ENCODE peak calls at places on chromosomes 2 and 18, in five cellular contexts. One of them, this sample, is unnamed.
A peak's percentile ranks its signal among the peaks of the same experiment; 100 is the strongest.

GRCh38 chr2:55862673-55863390 is 60.8 kb downstream of the EFEMP1 start:
- DNase-seq in HFF-Myc: peak; percentile 93
- DNase-seq in psoas muscle: no peak
- DNase-seq in cardiac fibroblast: peak; percentile 100
- DNase-seq in fibroblast of villous mesenchyme: peak; percentile 100
- DNase-seq in this sample: peak; percentile 51

GRCh38 chr2:8609357-8609804 is 72.5 kb upstream of the ID2 start:
- DNase-seq in HFF-Myc: no peak
- DNase-seq in psoas muscle: no peak
- DNase-seq in cardiac fibroblast: no peak
- DNase-seq in fibroblast of villous mesenchyme: peak; percentile 65
- DNase-seq in this sample: no peak

GRCh38 chr2:96091141-96091710 is 25.1 kb downstream of the ADRA2B start:
- DNase-seq in HFF-Myc: no peak
- DNase-seq in psoas muscle: peak; percentile 29
- DNase-seq in cardiac fibroblast: no peak
- DNase-seq in fibroblast of villous mesenchyme: no peak
- DNase-seq in this sample: peak; percentile 74

GRCh38 chr2:203973676-203974075 is 37.1 kb downstream of the ICOS start:
- DNase-seq in HFF-Myc: no peak
- DNase-seq in psoas muscle: no peak
- DNase-seq in cardiac fibroblast: no peak
- DNase-seq in fibroblast of villous mesenchyme: no peak
- DNase-seq in this sample: no peak

GRCh38 chr2:150133623-150134022 is 353.8 kb downstream of the RND3 start:
- DNase-seq in HFF-Myc: peak; percentile 83
- DNase-seq in psoas muscle: no peak
- DNase-seq in cardiac fibroblast: peak; percentile 97
- DNase-seq in fibroblast of villous mesenchyme: peak; percentile 76
- DNase-seq in this sample: no peak

GRCh38 chr2:205505344-205505743 is 177.0 kb upstream of the NRP2 start:
- DNase-seq in HFF-Myc: no peak
- DNase-seq in psoas muscle: no peak
- DNase-seq in cardiac fibroblast: no peak
- DNase-seq in fibroblast of villous mesenchyme: no peak
- DNase-seq in this sample: no peak

GRCh38 chr2:11437602-11438001 is 28.4 kb downstream of the E2F6 start:
- DNase-seq in HFF-Myc: peak; percentile 24
- DNase-seq in psoas muscle: no peak
- DNase-seq in cardiac fibroblast: no peak
- DNase-seq in fibroblast of villous mesenchyme: no peak
- DNase-seq in this sample: peak; percentile 66

GRCh38 chr2:3001595-3002184 is 375.9 kb downstream of the EIPR1 start:
- DNase-seq in HFF-Myc: no peak
- DNase-seq in psoas muscle: no peak
- DNase-seq in cardiac fibroblast: peak; percentile 0
- DNase-seq in fibroblast of villous mesenchyme: peak; percentile 1
- DNase-seq in this sample: no peak

GRCh38 chr2:234840336-234840735 is 111.5 kb upstream of the SH3BP4 start:
- DNase-seq in HFF-Myc: peak; percentile 97
- DNase-seq in psoas muscle: no peak
- DNase-seq in cardiac fibroblast: peak; percentile 97
- DNase-seq in fibroblast of villous mesenchyme: peak; percentile 96
- DNase-seq in this sample: no peak

GRCh38 chr2:3470166-3470651 is 49.1 kb downstream of the ADI1 start:
- DNase-seq in HFF-Myc: no peak
- DNase-seq in psoas muscle: peak; percentile 92
- DNase-seq in cardiac fibroblast: peak; percentile 94
- DNase-seq in fibroblast of villous mesenchyme: peak; percentile 84
- DNase-seq in this sample: peak; percentile 65

GRCh38 chr2:213248637-213249036 is 35.6 kb upstream of the SPAG16 start:
- DNase-seq in HFF-Myc: no peak
- DNase-seq in psoas muscle: no peak
- DNase-seq in cardiac fibroblast: no peak
- DNase-seq in fibroblast of villous mesenchyme: no peak
- DNase-seq in this sample: no peak

GRCh38 chr2:222982909-222983265 is 69.1 kb upstream of the KCNE4 start:
- DNase-seq in HFF-Myc: no peak
- DNase-seq in psoas muscle: no peak
- DNase-seq in cardiac fibroblast: no peak
- DNase-seq in fibroblast of villous mesenchyme: no peak
- DNase-seq in this sample: no peak

GRCh38 chr2:30293303-30293912 is 62.1 kb downstream of the LBH start:
- DNase-seq in HFF-Myc: peak; percentile 43
- DNase-seq in psoas muscle: no peak
- DNase-seq in cardiac fibroblast: peak; percentile 51
- DNase-seq in fibroblast of villous mesenchyme: peak; percentile 2
- DNase-seq in this sample: no peak

GRCh38 chr2:216132585-216132984 is 23.4 kb downstream of the XRCC5 start:
- DNase-seq in HFF-Myc: no peak
- DNase-seq in psoas muscle: no peak
- DNase-seq in cardiac fibroblast: no peak
- DNase-seq in fibroblast of villous mesenchyme: peak; percentile 47
- DNase-seq in this sample: no peak

GRCh38 chr2:134080759-134081158 is 173.1 kb upstream of the MGAT5 start:
- DNase-seq in HFF-Myc: no peak
- DNase-seq in psoas muscle: no peak
- DNase-seq in cardiac fibroblast: no peak
- DNase-seq in fibroblast of villous mesenchyme: peak; percentile 11
- DNase-seq in this sample: no peak

GRCh38 chr18:60445341-60445740 is 72.8 kb upstream of the MC4R start:
- DNase-seq in HFF-Myc: no peak
- DNase-seq in psoas muscle: no peak
- DNase-seq in cardiac fibroblast: peak; percentile 1
- DNase-seq in fibroblast of villous mesenchyme: no peak
- DNase-seq in this sample: no peak

GRCh38 chr2:119784876-119785275 is 25.2 kb downstream of the PTPN4 start:
- DNase-seq in HFF-Myc: no peak
- DNase-seq in psoas muscle: no peak
- DNase-seq in cardiac fibroblast: no peak
- DNase-seq in fibroblast of villous mesenchyme: no peak
- DNase-seq in this sample: no peak

GRCh38 chr2:195671563-195671962 is 14.5 kb downstream of the SLC39A10 start:
- DNase-seq in HFF-Myc: no peak
- DNase-seq in psoas muscle: no peak
- DNase-seq in cardiac fibroblast: no peak
- DNase-seq in fibroblast of villous mesenchyme: no peak
- DNase-seq in this sample: no peak

DNA sequence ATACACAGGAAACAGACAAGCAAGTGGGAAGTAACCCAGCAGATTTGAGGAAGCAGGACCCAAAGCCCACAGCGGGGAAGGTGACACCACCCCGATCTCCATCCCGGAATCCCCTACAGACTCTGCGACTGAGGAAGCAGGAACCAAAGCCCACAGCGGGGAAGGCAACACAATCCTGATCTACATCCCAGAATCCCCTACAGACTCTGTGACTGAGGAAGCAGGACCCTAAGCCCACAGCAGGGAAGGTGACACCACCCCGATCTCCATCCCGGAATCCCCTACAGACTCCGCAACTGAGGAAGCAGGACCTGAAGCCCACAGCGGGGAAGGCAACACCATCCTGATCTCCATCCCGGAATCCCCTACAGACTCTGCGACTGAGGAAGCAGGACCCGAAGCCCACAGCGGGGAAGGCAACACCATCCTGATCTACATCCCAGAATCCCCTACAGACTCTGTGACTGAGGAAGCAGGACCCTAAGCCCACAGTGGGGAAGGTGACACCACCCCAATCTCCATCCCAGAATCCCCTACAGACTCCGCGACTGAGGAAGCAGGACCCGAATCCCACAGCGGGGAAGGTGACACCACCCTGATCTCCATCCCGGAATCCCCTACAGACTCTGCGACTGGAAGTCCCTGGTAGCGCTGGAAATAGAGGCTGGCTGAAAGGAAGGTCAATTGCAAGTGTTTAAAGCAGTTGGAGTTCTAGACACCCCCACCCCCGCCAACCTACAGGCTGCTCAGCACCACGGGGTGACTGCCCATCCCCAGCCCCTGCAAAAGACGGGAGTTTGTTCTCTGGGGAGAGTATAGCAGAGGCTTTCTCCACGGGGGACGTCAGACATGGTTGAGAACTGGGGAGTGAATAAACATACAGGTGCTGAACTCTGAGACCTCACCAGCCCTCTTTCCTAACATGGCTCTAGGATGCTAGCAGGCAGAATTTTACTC is 21.2 kb downstream of the CIB4 start:
- DNase-seq in HFF-Myc: no peak
- DNase-seq in psoas muscle: no peak
- DNase-seq in cardiac fibroblast: no peak
- DNase-seq in fibroblast of villous mesenchyme: no peak
- DNase-seq in this sample: no peak
- H3K4me3 ChIP-seq in HFF-Myc: no peak overlapping the region
- H3K4me3 ChIP-seq in psoas muscle: no peak overlapping the region
- H3K4me3 ChIP-seq in cardiac fibroblast: no peak overlapping the region
- H3K4me3 ChIP-seq in fibroblast of villous mesenchyme: no peak overlapping the region
- H3K4me3 ChIP-seq in this sample: no peak overlapping the region

GRCh38 chr2:101200714-101201113 is 49.5 kb upstream of the TBC1D8 start:
- DNase-seq in HFF-Myc: no peak
- DNase-seq in psoas muscle: no peak
- DNase-seq in cardiac fibroblast: peak; percentile 50
- DNase-seq in fibroblast of villous mesenchyme: peak; percentile 36
- DNase-seq in this sample: no peak

GRCh38 chr2:101199153-101199810 is 48.1 kb upstream of the TBC1D8 start:
- DNase-seq in HFF-Myc: no peak
- DNase-seq in psoas muscle: no peak
- DNase-seq in cardiac fibroblast: peak; percentile 67
- DNase-seq in fibroblast of villous mesenchyme: peak; percentile 74
- DNase-seq in this sample: no peak

GRCh38 chr2:101197814-101198213 is 46.6 kb upstream of the TBC1D8 start:
- DNase-seq in HFF-Myc: no peak
- DNase-seq in psoas muscle: no peak
- DNase-seq in cardiac fibroblast: no peak
- DNase-seq in fibroblast of villous mesenchyme: no peak
- DNase-seq in this sample: no peak

GRCh38 chr2:101196220-101196661 is 45.1 kb upstream of the TBC1D8 start:
- DNase-seq in HFF-Myc: no peak
- DNase-seq in psoas muscle: no peak
- DNase-seq in cardiac fibroblast: no peak
- DNase-seq in fibroblast of villous mesenchyme: no peak
- DNase-seq in this sample: no peak

DNA sequence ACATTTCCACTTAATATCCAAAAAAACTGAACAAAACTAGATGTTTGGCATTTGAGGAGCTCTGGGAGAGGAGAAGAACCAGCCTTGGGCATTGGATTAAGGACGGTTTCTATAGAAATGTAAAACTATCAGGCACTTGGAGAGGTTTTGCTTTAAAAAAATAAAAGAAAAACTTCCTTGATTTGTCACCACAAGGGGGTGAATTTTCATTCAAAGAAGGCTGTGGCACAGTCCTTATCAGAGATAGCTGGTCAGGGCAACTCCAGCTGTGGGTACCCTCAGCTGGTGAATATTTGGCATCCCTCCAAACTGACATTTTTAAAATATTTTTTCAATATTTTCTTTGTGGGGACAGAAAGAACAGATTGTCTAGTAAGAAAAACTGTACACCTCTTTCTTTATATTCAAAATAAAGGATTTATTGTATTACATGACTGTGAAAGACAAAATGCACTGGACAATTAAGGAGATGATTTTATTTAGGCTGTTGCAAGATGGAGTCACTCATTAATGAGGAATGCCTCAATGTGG is 46.1 kb upstream of the TBC1D8 start:
- DNase-seq in HFF-Myc: no peak
- DNase-seq in psoas muscle: no peak
- DNase-seq in cardiac fibroblast: peak; percentile 9
- DNase-seq in fibroblast of villous mesenchyme: no peak
- DNase-seq in this sample: no peak
- TF ChIP-seq CTCF in HFF-Myc: no peak
- TF ChIP-seq CTCF in psoas muscle: no peak
- TF ChIP-seq CTCF in cardiac fibroblast: peak; percentile 8
- TF ChIP-seq CTCF in fibroblast of villous mesenchyme: no peak
- TF ChIP-seq CTCF in this sample: no peak

DNA sequence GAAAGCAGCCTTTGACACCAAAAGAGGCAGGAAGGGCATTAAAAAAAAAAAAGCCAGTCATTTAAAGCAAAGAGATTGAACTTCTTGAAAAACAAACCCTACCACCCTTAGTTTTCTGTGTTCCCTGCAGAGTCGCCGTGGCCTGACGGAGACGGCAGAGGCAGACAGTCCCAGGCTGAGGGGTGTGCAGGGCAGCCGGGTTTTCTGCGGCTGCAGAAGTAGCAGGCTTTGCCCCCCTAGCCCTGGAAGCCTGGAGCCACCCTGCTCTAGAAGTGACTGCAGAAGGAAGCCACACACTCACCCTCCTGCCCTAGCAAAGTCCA is 2.8 kb downstream of the INPP5D start:
- DNase-seq in HFF-Myc: no peak
- DNase-seq in psoas muscle: no peak
- DNase-seq in cardiac fibroblast: no peak
- DNase-seq in fibroblast of villous mesenchyme: no peak
- DNase-seq in this sample: no peak
- H3K4me3 ChIP-seq in HFF-Myc: no peak overlapping the region
- H3K4me3 ChIP-seq in psoas muscle: peak overlapping the region; percentile 60
- H3K4me3 ChIP-seq in cardiac fibroblast: no peak overlapping the region
- H3K4me3 ChIP-seq in fibroblast of villous mesenchyme: no peak overlapping the region
- H3K4me3 ChIP-seq in this sample: no peak overlapping the region

DNA sequence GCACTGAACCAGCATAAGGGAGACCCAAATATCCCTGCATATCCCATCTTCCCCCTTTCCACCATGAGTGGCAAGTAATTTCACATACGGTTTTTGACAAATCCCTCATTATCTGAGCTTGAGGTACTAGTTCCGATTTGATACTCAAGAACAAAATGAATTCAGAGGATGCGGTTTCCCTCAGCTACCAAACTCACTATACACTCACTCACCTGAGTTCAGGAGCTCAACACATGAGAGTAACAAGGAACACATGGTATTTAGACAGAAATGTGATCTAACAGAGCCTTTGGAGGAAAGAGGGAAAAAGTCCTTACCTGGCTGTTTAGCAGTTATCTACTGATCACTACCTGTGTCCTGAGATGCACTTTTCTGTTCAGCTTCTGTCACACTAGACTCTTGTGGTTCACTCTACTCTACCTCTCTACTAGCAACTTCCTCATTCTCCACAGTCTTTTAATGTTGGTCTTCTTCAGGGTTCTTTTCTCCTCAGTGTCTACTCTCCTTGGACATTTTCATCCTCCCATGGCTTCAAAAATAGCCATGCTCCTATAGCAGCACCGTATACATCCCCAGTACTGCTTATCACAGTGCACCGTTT is 25.1 kb downstream of the ASXL2 start:
- DNase-seq in HFF-Myc: no peak
- DNase-seq in psoas muscle: no peak
- DNase-seq in cardiac fibroblast: no peak
- DNase-seq in fibroblast of villous mesenchyme: no peak
- DNase-seq in this sample: no peak
- TF ChIP-seq CTCF in HFF-Myc: no peak
- TF ChIP-seq CTCF in psoas muscle: no peak
- TF ChIP-seq CTCF in cardiac fibroblast: no peak
- TF ChIP-seq CTCF in fibroblast of villous mesenchyme: no peak
- TF ChIP-seq CTCF in this sample: no peak

GRCh38 chr18:34807106-34807796 is 97.2 kb downstream of the DTNA start:
- DNase-seq in HFF-Myc: no peak
- DNase-seq in psoas muscle: no peak
- DNase-seq in cardiac fibroblast: no peak
- DNase-seq in fibroblast of villous mesenchyme: no peak
- DNase-seq in this sample: no peak
- H3K4me3 ChIP-seq in HFF-Myc: no peak overlapping the region
- H3K4me3 ChIP-seq in psoas muscle: no peak overlapping the region
- H3K4me3 ChIP-seq in cardiac fibroblast: no peak overlapping the region
- H3K4me3 ChIP-seq in fibroblast of villous mesenchyme: no peak overlapping the region
- H3K4me3 ChIP-seq in this sample: no peak overlapping the region

This sample was measured in lower leg skin.